ENCODE peak calls at places on chromosome 13, in nine cellular contexts. One of them, this sample, is unnamed.
A peak's percentile ranks its signal among the peaks of the same experiment; 100 is the strongest.

GRCh38 chr13:79987761-79988160 is 353.2 kb downstream of the SPRY2 start:
- DNase-seq in endodermal cell: no peak
- DNase-seq in colonic mucosa: no peak
- DNase-seq in thyroid gland: no peak
- DNase-seq in CD8-positive, alpha-beta memory T cell: no peak
- DNase-seq in tibial nerve: no peak
- DNase-seq in Peyer's patch: no peak
- DNase-seq in A549: no peak
- DNase-seq in aorta: no peak
- DNase-seq in this sample: no peak

GRCh38 chr13:80082396-80083096 is 258.4 kb downstream of the SPRY2 start:
- DNase-seq in aorta: no peak
- DNase-seq in thyroid gland: no peak
- DNase-seq in A549: no peak
- DNase-seq in Peyer's patch: no peak
- DNase-seq in tibial nerve: no peak
- DNase-seq in CD8-positive, alpha-beta memory T cell: no peak
- DNase-seq in endodermal cell: no peak
- DNase-seq in colonic mucosa: no peak
- DNase-seq in this sample: no peak

GRCh38 chr13:31072041-31072440 is 89.7 kb downstream of the HSPH1 start:
- DNase-seq in Peyer's patch: no peak
- DNase-seq in aorta: no peak
- DNase-seq in tibial nerve: no peak
- DNase-seq in endodermal cell: no peak
- DNase-seq in A549: no peak
- DNase-seq in CD8-positive, alpha-beta memory T cell: no peak
- DNase-seq in thyroid gland: no peak
- DNase-seq in colonic mucosa: no peak
- DNase-seq in this sample: no peak

GRCh38 chr13:113915012-113915763 is 51.3 kb upstream of the GAS6 start:
- DNase-seq in endodermal cell: peak; percentile 34
- DNase-seq in aorta: no peak
- DNase-seq in tibial nerve: no peak
- DNase-seq in Peyer's patch: peak; percentile 33
- DNase-seq in thyroid gland: no peak
- DNase-seq in CD8-positive, alpha-beta memory T cell: no peak
- DNase-seq in colonic mucosa: peak; percentile 8
- DNase-seq in A549: no peak
- DNase-seq in this sample: no peak

GRCh38 chr13:75423383-75423782 is 58.6 kb downstream of the TBC1D4 start:
- DNase-seq in colonic mucosa: no peak
- DNase-seq in thyroid gland: no peak
- DNase-seq in A549: no peak
- DNase-seq in endodermal cell: no peak
- DNase-seq in Peyer's patch: no peak
- DNase-seq in tibial nerve: no peak
- DNase-seq in CD8-positive, alpha-beta memory T cell: no peak
- DNase-seq in aorta: no peak
- DNase-seq in this sample: no peak

GRCh38 chr13:22517544-22517943 is 663.2 kb upstream of the SGCG start:
- DNase-seq in tibial nerve: no peak
- DNase-seq in aorta: no peak
- DNase-seq in A549: no peak
- DNase-seq in endodermal cell: no peak
- DNase-seq in Peyer's patch: no peak
- DNase-seq in CD8-positive, alpha-beta memory T cell: no peak
- DNase-seq in colonic mucosa: no peak
- DNase-seq in thyroid gland: no peak
- DNase-seq in this sample: no peak

GRCh38 chr13:62611343-62611742 is 1195.7 kb upstream of the PCDH20 start:
- DNase-seq in endodermal cell: no peak
- DNase-seq in Peyer's patch: no peak
- DNase-seq in CD8-positive, alpha-beta memory T cell: no peak
- DNase-seq in colonic mucosa: no peak
- DNase-seq in tibial nerve: no peak
- DNase-seq in thyroid gland: no peak
- DNase-seq in A549: no peak
- DNase-seq in aorta: no peak
- DNase-seq in this sample: no peak

GRCh38 chr13:31775686-31776085 is 36.4 kb downstream of the RXFP2 start:
- DNase-seq in colonic mucosa: no peak
- DNase-seq in thyroid gland: peak; percentile 33
- DNase-seq in CD8-positive, alpha-beta memory T cell: no peak
- DNase-seq in endodermal cell: no peak
- DNase-seq in aorta: peak; percentile 75
- DNase-seq in A549: no peak
- DNase-seq in tibial nerve: peak; percentile 70
- DNase-seq in Peyer's patch: no peak
- DNase-seq in this sample: no peak

GRCh38 chr13:33639640-33640080 is 178.3 kb upstream of the RFC3 start:
- DNase-seq in Peyer's patch: no peak
- DNase-seq in A549: no peak
- DNase-seq in tibial nerve: no peak
- DNase-seq in CD8-positive, alpha-beta memory T cell: no peak
- DNase-seq in endodermal cell: no peak
- DNase-seq in colonic mucosa: no peak
- DNase-seq in aorta: no peak
- DNase-seq in thyroid gland: no peak
- DNase-seq in this sample: no peak

GRCh38 chr13:50485979-50486935 is 357.2 kb downstream of the DLEU7 start:
- DNase-seq in aorta: no peak
- DNase-seq in A549: no peak
- DNase-seq in endodermal cell: peak; percentile 49
- DNase-seq in tibial nerve: no peak
- DNase-seq in Peyer's patch: no peak
- DNase-seq in CD8-positive, alpha-beta memory T cell: no peak
- DNase-seq in colonic mucosa: no peak
- DNase-seq in thyroid gland: no peak
- DNase-seq in this sample: no peak

GRCh38 chr13:36207672-36208071 is 6.7 kb downstream of the SOHLH2 start:
- DNase-seq in endodermal cell: no peak
- DNase-seq in thyroid gland: no peak
- DNase-seq in CD8-positive, alpha-beta memory T cell: no peak
- DNase-seq in A549: no peak
- DNase-seq in Peyer's patch: no peak
- DNase-seq in tibial nerve: no peak
- DNase-seq in colonic mucosa: no peak
- DNase-seq in aorta: no peak
- DNase-seq in this sample: no peak

GRCh38 chr13:58461217-58461616 is 829.7 kb downstream of the PCDH17 start:
- DNase-seq in CD8-positive, alpha-beta memory T cell: no peak
- DNase-seq in endodermal cell: no peak
- DNase-seq in aorta: no peak
- DNase-seq in tibial nerve: no peak
- DNase-seq in colonic mucosa: no peak
- DNase-seq in Peyer's patch: no peak
- DNase-seq in thyroid gland: no peak
- DNase-seq in A549: no peak
- DNase-seq in this sample: no peak

GRCh38 chr13:51636349-51636890 is 52.2 kb downstream of the WDFY2 start:
- DNase-seq in endodermal cell: peak; percentile 13
- DNase-seq in thyroid gland: no peak
- DNase-seq in A549: peak; percentile 17
- DNase-seq in colonic mucosa: no peak
- DNase-seq in CD8-positive, alpha-beta memory T cell: no peak
- DNase-seq in Peyer's patch: no peak
- DNase-seq in aorta: no peak
- DNase-seq in tibial nerve: no peak
- DNase-seq in this sample: no peak

GRCh38 chr13:104962411-104962810 is 1573.1 kb downstream of the EFNB2 start:
- DNase-seq in tibial nerve: no peak
- DNase-seq in colonic mucosa: no peak
- DNase-seq in A549: no peak
- DNase-seq in thyroid gland: no peak
- DNase-seq in endodermal cell: no peak
- DNase-seq in aorta: no peak
- DNase-seq in Peyer's patch: no peak
- DNase-seq in CD8-positive, alpha-beta memory T cell: no peak
- DNase-seq in this sample: no peak

GRCh38 chr13:22883961-22884360 is 296.8 kb upstream of the SGCG start:
- DNase-seq in endodermal cell: peak; percentile 56
- DNase-seq in Peyer's patch: no peak
- DNase-seq in CD8-positive, alpha-beta memory T cell: no peak
- DNase-seq in aorta: no peak
- DNase-seq in colonic mucosa: no peak
- DNase-seq in tibial nerve: no peak
- DNase-seq in A549: no peak
- DNase-seq in thyroid gland: no peak
- DNase-seq in this sample: no peak

GRCh38 chr13:114212096-114212495 is 22.6 kb upstream of the CDC16 start:
- DNase-seq in aorta: no peak
- DNase-seq in A549: no peak
- DNase-seq in Peyer's patch: no peak
- DNase-seq in thyroid gland: no peak
- DNase-seq in tibial nerve: no peak
- DNase-seq in endodermal cell: no peak
- DNase-seq in colonic mucosa: no peak
- DNase-seq in CD8-positive, alpha-beta memory T cell: no peak
- DNase-seq in this sample: no peak

GRCh38 chr13:98284677-98285076 is 107.6 kb upstream of the RNF113B start:
- DNase-seq in aorta: no peak
- DNase-seq in colonic mucosa: no peak
- DNase-seq in endodermal cell: no peak
- DNase-seq in Peyer's patch: no peak
- DNase-seq in thyroid gland: no peak
- DNase-seq in tibial nerve: no peak
- DNase-seq in A549: no peak
- DNase-seq in CD8-positive, alpha-beta memory T cell: no peak
- DNase-seq in this sample: no peak

GRCh38 chr13:29239653-29240525 is 355.6 kb downstream of the SLC7A1 start:
- DNase-seq in endodermal cell: no peak
- DNase-seq in Peyer's patch: no peak
- DNase-seq in CD8-positive, alpha-beta memory T cell: no peak
- DNase-seq in A549: no peak
- DNase-seq in colonic mucosa: no peak
- DNase-seq in aorta: no peak
- DNase-seq in thyroid gland: no peak
- DNase-seq in tibial nerve: no peak
- DNase-seq in this sample: no peak

GRCh38 chr13:40697711-40698110 is 31.3 kb upstream of the FOXO1 start:
- DNase-seq in colonic mucosa: no peak
- DNase-seq in A549: no peak
- DNase-seq in tibial nerve: no peak
- DNase-seq in endodermal cell: no peak
- DNase-seq in Peyer's patch: no peak
- DNase-seq in aorta: no peak
- DNase-seq in CD8-positive, alpha-beta memory T cell: no peak
- DNase-seq in thyroid gland: peak; percentile 81
- DNase-seq in this sample: no peak
- H3K4me1 ChIP-seq in colonic mucosa: no peaks in the 10 kb centered on the region
- H3K4me1 ChIP-seq in A549: no peaks in the 10 kb centered on the region
- H3K4me1 ChIP-seq in tibial nerve: no peaks in the 10 kb centered on the region
- H3K4me1 ChIP-seq in endodermal cell: no peaks in the 10 kb centered on the region
- H3K4me1 ChIP-seq in Peyer's patch: no peaks in the 10 kb centered on the region
- H3K4me1 ChIP-seq in aorta: no peaks in the 10 kb centered on the region
- H3K4me1 ChIP-seq in CD8-positive, alpha-beta memory T cell: no peaks in the 10 kb centered on the region
- H3K4me1 ChIP-seq in thyroid gland: no peaks in the 10 kb centered on the region
- H3K4me1 ChIP-seq in this sample: no peaks in the 10 kb centered on the region

GRCh38 chr13:52739468-52740071 is at the start of gene CNMD:
- DNase-seq in thyroid gland: no peak
- DNase-seq in colonic mucosa: no peak
- DNase-seq in tibial nerve: no peak
- DNase-seq in CD8-positive, alpha-beta memory T cell: no peak
- DNase-seq in endodermal cell: peak; percentile 76
- DNase-seq in Peyer's patch: no peak
- DNase-seq in A549: no peak
- DNase-seq in aorta: no peak
- DNase-seq in this sample: no peak
- H3K4me3 ChIP-seq in thyroid gland: peak within 1 kb of the TSS; percentile 23
- H3K4me3 ChIP-seq in colonic mucosa: peak within 1 kb of the TSS; percentile 17
- H3K4me3 ChIP-seq in tibial nerve: peak within 1 kb of the TSS; percentile 22
- H3K4me3 ChIP-seq in CD8-positive, alpha-beta memory T cell: no peak within 1 kb of the TSS
- H3K4me3 ChIP-seq in endodermal cell: peak within 1 kb of the TSS; percentile 67
- H3K4me3 ChIP-seq in Peyer's patch: peak within 1 kb of the TSS; percentile 38
- H3K4me3 ChIP-seq in A549: no peak within 1 kb of the TSS
- H3K4me3 ChIP-seq in aorta: peak within 1 kb of the TSS; percentile 11
- H3K4me3 ChIP-seq in this sample: no peak within 1 kb of the TSS

GRCh38 chr13:19155321-19155861 is 26.2 kb downstream of the TUBA3C start:
- DNase-seq in CD8-positive, alpha-beta memory T cell: no peak
- DNase-seq in Peyer's patch: no peak
- DNase-seq in thyroid gland: no peak
- DNase-seq in A549: no peak
- DNase-seq in endodermal cell: no peak
- DNase-seq in aorta: no peak
- DNase-seq in colonic mucosa: no peak
- DNase-seq in tibial nerve: no peak
- DNase-seq in this sample: no peak
- H3K9me3 ChIP-seq in CD8-positive, alpha-beta memory T cell: no peaks in the 10 kb centered on the region
- H3K9me3 ChIP-seq in Peyer's patch: no peaks in the 10 kb centered on the region
- H3K9me3 ChIP-seq in thyroid gland: no peaks in the 10 kb centered on the region
- H3K9me3 ChIP-seq in A549: no peaks in the 10 kb centered on the region
- H3K9me3 ChIP-seq in endodermal cell: peaks cover 50% of the 10 kb centered on the region
- H3K9me3 ChIP-seq in aorta: no peaks in the 10 kb centered on the region
- H3K9me3 ChIP-seq in colonic mucosa: no peaks in the 10 kb centered on the region
- H3K9me3 ChIP-seq in tibial nerve: peaks cover 5% of the 10 kb centered on the region
- H3K9me3 ChIP-seq in this sample: no peaks in the 10 kb centered on the region

GRCh38 chr13:48491423-48492122 is 41.3 kb downstream of the RCBTB2 start:
- DNase-seq in tibial nerve: no peak
- DNase-seq in thyroid gland: no peak
- DNase-seq in aorta: no peak
- DNase-seq in CD8-positive, alpha-beta memory T cell: no peak
- DNase-seq in Peyer's patch: no peak
- DNase-seq in colonic mucosa: no peak
- DNase-seq in A549: no peak
- DNase-seq in endodermal cell: no peak
- DNase-seq in this sample: no peak

GRCh38 chr13:48492123-48493075 is 40.5 kb downstream of the RCBTB2 start:
- DNase-seq in colonic mucosa: peak; percentile 56
- DNase-seq in tibial nerve: peak; percentile 63
- DNase-seq in CD8-positive, alpha-beta memory T cell: peak; percentile 85
- DNase-seq in aorta: peak; percentile 92
- DNase-seq in thyroid gland: peak; percentile 30
- DNase-seq in A549: no peak
- DNase-seq in Peyer's patch: peak; percentile 63
- DNase-seq in endodermal cell: no peak
- DNase-seq in this sample: peak; percentile 71

GRCh38 chr13:48493076-48493765 is 39.7 kb downstream of the RCBTB2 start:
- DNase-seq in colonic mucosa: no peak
- DNase-seq in endodermal cell: no peak
- DNase-seq in aorta: no peak
- DNase-seq in Peyer's patch: no peak
- DNase-seq in CD8-positive, alpha-beta memory T cell: peak; percentile 59
- DNase-seq in A549: no peak
- DNase-seq in thyroid gland: no peak
- DNase-seq in tibial nerve: no peak
- DNase-seq in this sample: no peak

GRCh38 chr13:48494874-48495273 is 38.0 kb downstream of the RCBTB2 start:
- DNase-seq in colonic mucosa: no peak
- DNase-seq in A549: no peak
- DNase-seq in endodermal cell: no peak
- DNase-seq in thyroid gland: no peak
- DNase-seq in Peyer's patch: no peak
- DNase-seq in aorta: no peak
- DNase-seq in tibial nerve: no peak
- DNase-seq in CD8-positive, alpha-beta memory T cell: no peak
- DNase-seq in this sample: no peak

DNA sequence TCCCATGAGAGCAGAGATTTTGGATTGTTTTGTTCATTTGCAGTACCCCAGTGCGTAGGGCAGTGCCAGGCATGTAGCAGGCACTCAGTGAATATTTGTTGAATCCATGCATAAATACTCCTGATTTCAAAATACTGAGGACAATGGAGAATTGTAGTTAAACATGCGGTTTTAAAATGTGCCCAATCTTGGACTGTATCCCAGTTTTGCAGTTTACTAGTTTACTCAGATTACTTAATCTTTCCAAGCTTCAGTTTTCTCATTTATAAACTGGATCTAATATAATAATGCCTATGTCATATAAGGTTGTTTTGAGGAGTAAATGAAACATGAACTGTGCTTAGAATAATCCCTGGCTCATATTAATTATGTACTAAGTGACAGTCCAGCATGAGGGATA is 39.0 kb downstream of the RCBTB2 start:
- DNase-seq in thyroid gland: no peak
- DNase-seq in colonic mucosa: no peak
- DNase-seq in Peyer's patch: no peak
- DNase-seq in aorta: no peak
- DNase-seq in A549: no peak
- DNase-seq in CD8-positive, alpha-beta memory T cell: no peak
- DNase-seq in endodermal cell: no peak
- DNase-seq in tibial nerve: no peak
- DNase-seq in this sample: no peak
- H3K4me1 ChIP-seq in thyroid gland: no peaks in the 10 kb centered on the region
- H3K4me1 ChIP-seq in colonic mucosa: no peaks in the 10 kb centered on the region
- H3K4me1 ChIP-seq in Peyer's patch: peaks cover 5% of the 10 kb centered on the region
- H3K4me1 ChIP-seq in aorta: no peaks in the 10 kb centered on the region
- H3K4me1 ChIP-seq in A549: no peaks in the 10 kb centered on the region
- H3K4me1 ChIP-seq in CD8-positive, alpha-beta memory T cell: peaks cover 72% of the 10 kb centered on the region
- H3K4me1 ChIP-seq in endodermal cell: no peaks in the 10 kb centered on the region
- H3K4me1 ChIP-seq in tibial nerve: no peaks in the 10 kb centered on the region
- H3K4me1 ChIP-seq in this sample: no peaks in the 10 kb centered on the region